ENCODE peak calls at places on chromosomes 2 and 18, in five cellular contexts. One of them, this sample, is unnamed.

GRCh38 chr2:24929230-24929629 is 9.2 kb upstream of the ADCY3 start:
- DNase-seq in A549: no peak
- DNase-seq in uterus: no peak
- DNase-seq in testis: no peak
- DNase-seq in Peyer's patch: no peak
- DNase-seq in this sample: no peak

GRCh38 chr18:33578371-33579146 is 540 bp downstream of the ASXL3 start:
- DNase-seq in A549: no peak
- DNase-seq in uterus: peak
- DNase-seq in testis: peak
- DNase-seq in Peyer's patch: no peak
- DNase-seq in this sample: peak

GRCh38 chr2:206062724-206063123 is 23.2 kb downstream of the INO80D start:
- DNase-seq in A549: no peak
- DNase-seq in uterus: no peak
- DNase-seq in testis: no peak
- DNase-seq in Peyer's patch: no peak
- DNase-seq in this sample: no peak

GRCh38 chr2:9799729-9800632 is 43.3 kb upstream of the TAF1B start:
- DNase-seq in A549: peak
- DNase-seq in uterus: peak
- DNase-seq in testis: peak
- DNase-seq in Peyer's patch: peak
- DNase-seq in this sample: peak

GRCh38 chr2:240519396-240520142 is 38.2 kb downstream of the ANKMY1 start:
- DNase-seq in A549: no peak
- DNase-seq in uterus: no peak
- DNase-seq in testis: no peak
- DNase-seq in Peyer's patch: no peak
- DNase-seq in this sample: peak

GRCh38 chr2:62501794-62502500 is 4.0 kb downstream of the TMEM17 start:
- DNase-seq in A549: peak
- DNase-seq in uterus: no peak
- DNase-seq in testis: no peak
- DNase-seq in Peyer's patch: no peak
- DNase-seq in this sample: no peak

GRCh38 chr2:20561703-20562454 is 89.0 kb downstream of the HS1BP3 start:
- DNase-seq in A549: no peak
- DNase-seq in uterus: no peak
- DNase-seq in testis: no peak
- DNase-seq in Peyer's patch: no peak
- DNase-seq in this sample: no peak

GRCh38 chr18:40157120-40157519 is 1797.9 kb upstream of the PIK3C3 start:
- DNase-seq in A549: no peak
- DNase-seq in uterus: no peak
- DNase-seq in testis: no peak
- DNase-seq in Peyer's patch: no peak
- DNase-seq in this sample: no peak

GRCh38 chr2:70024284-70024683 is 62.9 kb upstream of the ASPRV1 start:
- DNase-seq in A549: no peak
- DNase-seq in uterus: no peak
- DNase-seq in testis: no peak
- DNase-seq in Peyer's patch: no peak
- DNase-seq in this sample: no peak

DNA sequence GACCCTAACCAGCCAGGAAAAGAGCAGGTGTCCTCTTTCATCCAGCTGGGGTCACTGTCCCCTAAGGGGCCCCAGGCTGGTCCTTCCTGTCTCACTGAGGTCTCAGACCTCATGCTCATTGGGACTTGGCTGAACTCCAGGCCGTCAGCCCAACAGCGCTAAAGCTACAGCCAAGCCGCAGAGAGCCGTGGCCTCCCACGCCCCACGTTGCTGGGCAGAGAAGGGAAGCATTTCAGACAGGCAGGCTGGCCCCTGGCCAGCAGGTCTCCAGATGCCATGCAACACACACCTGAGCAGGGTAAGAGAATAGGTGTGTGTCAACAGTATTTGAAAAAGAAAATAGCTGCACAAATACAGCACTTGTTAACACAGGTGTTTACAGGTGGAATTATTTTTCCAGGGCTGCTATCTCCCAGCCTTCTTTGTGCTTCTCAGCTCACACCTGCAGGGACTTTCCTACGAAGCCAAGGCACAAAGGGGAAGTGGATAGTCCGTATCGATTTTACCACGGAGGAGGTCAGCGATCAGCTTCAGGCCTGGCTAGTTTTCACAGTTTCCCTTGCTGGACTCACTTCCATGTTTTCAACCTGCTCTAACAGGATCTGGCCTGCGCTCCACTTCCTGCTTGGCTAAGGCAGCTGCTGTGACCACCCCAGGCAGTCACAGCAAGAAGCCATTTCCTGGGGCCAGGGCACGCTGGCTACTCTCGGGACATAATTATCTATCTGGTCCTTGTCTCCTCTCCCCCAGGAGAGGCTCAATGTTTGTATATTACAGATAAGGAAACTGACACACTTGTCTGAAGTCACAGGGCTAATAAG is 156.1 kb upstream of the ID2 start:
- DNase-seq in A549: peak
- DNase-seq in uterus: peak
- DNase-seq in testis: peak
- DNase-seq in Peyer's patch: peak
- DNase-seq in this sample: peak
- TF ChIP-seq POLR2A in A549: no peak
- TF ChIP-seq POLR2A in uterus: no peak
- TF ChIP-seq POLR2A in testis: no peak
- TF ChIP-seq POLR2A in Peyer's patch: no peak
- TF ChIP-seq POLR2A in this sample: no peak

GRCh38 chr18:3457261-3457724 is 7.3 kb downstream of the TGIF1 start:
- DNase-seq in A549: peak
- DNase-seq in uterus: no peak
- DNase-seq in testis: no peak
- DNase-seq in Peyer's patch: no peak
- DNase-seq in this sample: no peak
- H3K4me3 ChIP-seq in A549: peak
- H3K4me3 ChIP-seq in uterus: no peak
- H3K4me3 ChIP-seq in testis: no peak
- H3K4me3 ChIP-seq in Peyer's patch: no peak
- H3K4me3 ChIP-seq in this sample: no peak

DNA sequence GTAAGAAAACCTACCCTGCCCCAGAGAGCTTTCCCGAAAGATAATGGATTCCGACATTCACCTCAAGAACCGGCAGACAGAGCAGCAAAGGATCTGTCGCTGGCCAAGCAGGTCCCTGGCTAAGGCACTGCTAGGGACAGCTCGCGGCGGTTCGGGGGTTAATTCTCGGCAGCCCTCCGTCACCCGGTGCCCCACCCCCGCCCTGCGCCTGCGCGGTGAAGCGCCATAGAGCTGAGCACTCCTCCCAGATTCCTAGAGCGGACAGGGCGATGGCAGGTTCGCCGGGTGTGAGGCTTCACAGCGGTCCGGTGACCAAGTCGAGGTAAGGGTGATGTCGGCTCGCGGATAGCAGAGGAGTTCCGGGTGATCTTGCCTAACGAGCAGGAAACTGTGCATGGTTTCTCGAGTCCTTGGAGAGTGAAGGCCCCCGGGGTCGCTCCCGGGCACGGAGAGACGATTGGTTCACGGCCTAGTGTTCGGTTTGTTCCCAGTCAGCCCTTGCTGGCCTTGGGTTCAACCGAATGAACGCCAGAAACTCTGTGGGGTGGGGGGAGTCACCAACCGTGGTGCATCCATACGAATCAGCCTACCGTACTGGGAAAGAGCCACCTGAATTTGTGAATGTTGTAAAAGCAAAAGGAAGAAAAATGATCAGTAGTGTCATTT is at the start of gene ZSCAN30:
- DNase-seq in A549: peak
- DNase-seq in uterus: peak
- DNase-seq in testis: peak
- DNase-seq in Peyer's patch: peak
- DNase-seq in this sample: peak
- TF ChIP-seq POLR2A in A549: peak
- TF ChIP-seq POLR2A in uterus: peak
- TF ChIP-seq POLR2A in testis: no peak
- TF ChIP-seq POLR2A in Peyer's patch: peak
- TF ChIP-seq POLR2A in this sample: peak

GRCh38 chr2:219444566-219445091 is 10.0 kb downstream of the SPEG start:
- DNase-seq in A549: no peak
- DNase-seq in uterus: peak
- DNase-seq in testis: no peak
- DNase-seq in Peyer's patch: no peak
- DNase-seq in this sample: peak
- H3K4me3 ChIP-seq in A549: no peak
- H3K4me3 ChIP-seq in uterus: peak
- H3K4me3 ChIP-seq in testis: no peak
- H3K4me3 ChIP-seq in Peyer's patch: no peak
- H3K4me3 ChIP-seq in this sample: no peak

DNA sequence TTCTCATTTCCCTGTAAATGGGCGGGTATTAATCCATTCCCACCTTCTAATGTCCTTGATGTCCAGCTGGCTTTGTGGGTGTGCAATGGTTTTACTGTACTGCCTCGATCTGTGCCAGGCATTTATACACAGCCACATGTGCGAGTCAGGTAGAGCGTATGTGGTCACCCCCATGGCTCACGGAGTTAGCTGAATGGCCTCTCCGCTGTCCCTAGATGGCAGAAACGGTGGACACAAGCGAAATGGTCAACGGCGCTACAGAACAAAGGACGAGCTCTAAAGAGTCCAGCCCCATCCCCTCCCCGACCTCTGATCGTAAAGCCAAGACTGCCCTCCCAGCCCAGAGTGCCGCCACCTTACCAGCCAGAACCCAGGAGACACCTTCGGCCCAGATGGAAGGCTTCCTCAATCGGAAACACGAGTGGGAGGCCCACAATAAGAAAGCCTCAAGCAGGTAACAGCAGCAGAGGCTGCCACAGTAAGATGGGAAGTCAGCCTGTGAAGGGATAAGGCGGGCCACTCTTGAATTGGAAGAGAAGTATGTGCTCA is 59.1 kb upstream of the EML6 start:
- DNase-seq in A549: no peak
- DNase-seq in uterus: no peak
- DNase-seq in testis: no peak
- DNase-seq in Peyer's patch: no peak
- DNase-seq in this sample: no peak
- TF ChIP-seq POLR2A in A549: no peak
- TF ChIP-seq POLR2A in uterus: no peak
- TF ChIP-seq POLR2A in testis: no peak
- TF ChIP-seq POLR2A in Peyer's patch: no peak
- TF ChIP-seq POLR2A in this sample: no peak

DNA sequence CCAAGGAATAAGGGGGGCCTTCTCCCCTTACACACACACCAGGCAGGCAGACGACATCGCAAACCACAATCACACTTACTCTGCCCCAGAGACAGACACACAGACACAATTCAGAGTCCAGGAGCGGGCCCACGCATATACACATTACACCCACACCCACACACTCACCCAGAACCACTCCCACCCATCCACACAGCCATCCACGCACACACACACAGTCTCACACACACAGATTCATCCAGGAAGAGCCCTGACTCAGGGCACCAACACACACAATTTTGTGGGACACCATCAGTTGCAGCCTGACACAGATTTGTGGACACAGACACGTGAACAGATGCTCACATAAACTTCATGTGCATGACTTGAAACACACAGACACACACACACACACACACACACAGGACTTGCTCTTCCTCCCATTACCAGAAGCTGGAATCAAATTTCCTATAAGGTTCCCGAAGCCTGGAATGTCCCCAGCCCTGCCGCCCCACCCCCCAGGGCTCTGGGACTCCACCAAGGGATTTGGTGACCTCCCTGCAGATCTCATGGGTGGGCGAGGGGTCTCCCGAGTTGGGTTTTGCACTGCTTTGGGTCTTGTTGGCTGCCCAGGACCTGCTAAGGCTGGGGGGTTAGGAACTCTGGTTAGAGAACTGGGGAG is 23.5 kb downstream of the TNS1 start:
- DNase-seq in A549: no peak
- DNase-seq in uterus: peak
- DNase-seq in testis: no peak
- DNase-seq in Peyer's patch: no peak
- DNase-seq in this sample: peak
- H3K4me3 ChIP-seq in A549: no peak
- H3K4me3 ChIP-seq in uterus: peak
- H3K4me3 ChIP-seq in testis: peak
- H3K4me3 ChIP-seq in Peyer's patch: peak
- H3K4me3 ChIP-seq in this sample: peak

GRCh38 chr2:201984800-201985525 is 48.7 kb upstream of the FZD7 start:
- DNase-seq in A549: no peak
- DNase-seq in uterus: no peak
- DNase-seq in testis: peak
- DNase-seq in Peyer's patch: no peak
- DNase-seq in this sample: no peak
- TF ChIP-seq POLR2A in A549: no peak
- TF ChIP-seq POLR2A in uterus: no peak
- TF ChIP-seq POLR2A in testis: no peak
- TF ChIP-seq POLR2A in Peyer's patch: no peak
- TF ChIP-seq POLR2A in this sample: no peak

DNA sequence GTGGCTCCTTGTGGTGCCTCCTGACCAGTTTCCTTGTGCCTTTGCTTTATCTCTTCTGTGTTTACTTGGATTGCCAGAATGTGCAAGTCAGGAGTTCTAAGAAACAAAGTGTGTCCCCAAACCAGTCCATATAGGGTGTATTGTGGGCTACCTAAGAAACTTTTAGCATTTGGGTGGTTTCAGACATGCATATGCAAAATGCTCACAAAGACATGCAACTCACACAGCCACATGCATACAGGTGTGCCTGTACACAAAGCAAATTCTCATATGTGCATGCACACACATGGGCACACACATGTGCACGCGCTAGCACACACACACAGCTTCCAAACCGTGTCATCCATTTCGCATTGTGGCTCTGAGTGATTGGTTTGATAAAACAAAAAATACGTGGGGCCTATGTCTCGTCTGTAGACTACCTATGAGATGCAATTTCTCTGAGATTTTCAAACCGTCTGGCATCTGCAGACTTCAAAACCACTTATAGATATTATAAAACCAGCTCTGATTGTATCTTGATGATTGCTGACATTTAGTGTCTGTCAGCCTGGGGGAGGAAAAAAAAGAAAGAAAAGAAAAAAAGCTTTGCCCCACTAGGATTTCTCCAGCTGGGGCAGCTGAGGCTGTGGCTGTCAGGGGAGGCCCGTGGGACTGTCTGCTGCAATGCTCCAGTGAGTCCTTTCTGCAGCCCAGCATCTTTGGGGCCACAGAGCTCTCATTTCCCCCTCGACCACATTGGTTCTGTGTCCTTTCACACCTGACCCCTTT is 556.1 kb downstream of the CMPK2 start:
- DNase-seq in A549: no peak
- DNase-seq in uterus: no peak
- DNase-seq in testis: no peak
- DNase-seq in Peyer's patch: peak
- DNase-seq in this sample: no peak
- H3K4me3 ChIP-seq in A549: no peak
- H3K4me3 ChIP-seq in uterus: no peak
- H3K4me3 ChIP-seq in testis: no peak
- H3K4me3 ChIP-seq in Peyer's patch: no peak
- H3K4me3 ChIP-seq in this sample: no peak

This sample was measured in spleen.